ENCODE peak calls at places on chromosomes 12 and 14, in seven cellular contexts. B is activated naive CD4-positive, alpha-beta T cell; G is RPMI7951; J is SW480; T is A172; X is C1 segment of cervical spinal cord; M is CD8-positive, alpha-beta T cell. L is an unnamed sample.

GRCh38 chr14:26598081-26598671 is 343 bp upstream of the NOVA1 start:
- DNase-seq in B (no peak), G (peak; percentile 38), J (peak; percentile 59), T (no peak), X (peak; percentile 82), M (no peak), L (no peak)

GRCh38 chr12:120592121-120593049 is 11.2 kb upstream of the POP5 start:
- DNase-seq in B (no peak), G (no peak), J (no peak), T (no peak), X (no peak), M (no peak), L (no peak)

GRCh38 chr12:105580841-105581352 is 250.4 kb downstream of the C12orf75 start:
- DNase-seq in B (no peak), G (no peak), J (no peak), T (peak; percentile 25), X (no peak), M (no peak), L (no peak)

GRCh38 chr14:93045965-93046695 is 69.6 kb downstream of the ITPK1 start:
- DNase-seq in B (no peak), G (peak; percentile 82), J (peak; percentile 71), T (peak; percentile 73), X (no peak), M (no peak), L (no peak)

GRCh38 chr12:47868552-47869031 is 36.2 kb downstream of the VDR start:
- DNase-seq in B (no peak), G (peak; percentile 47), J (no peak), T (no peak), X (no peak), M (no peak), L (no peak)

GRCh38 chr12:40183745-40184144 is 41.1 kb upstream of the LRRK2 start:
- DNase-seq in B (no peak), G (no peak), J (no peak), T (no peak), X (no peak), M (no peak), L (no peak)

GRCh38 chr12:12467222-12467621 is 95.4 kb downstream of the DUSP16 start:
- DNase-seq in B (no peak), G (no peak), J (peak; percentile 44), T (no peak), X (no peak), M (no peak), L (no peak)

GRCh38 chr12:60842166-60842565 is 1246.3 kb downstream of the SLC16A7 start:
- DNase-seq in B (no peak), G (no peak), J (no peak), T (no peak), X (no peak), M (no peak), L (no peak)

GRCh38 chr14:95290769-95291440 is 28.8 kb downstream of the CLMN start:
- DNase-seq in B (no peak), G (no peak), J (peak; percentile 63), T (no peak), X (no peak), M (no peak), L (no peak)

GRCh38 chr14:74904623-74905503 is 18.2 kb downstream of the RPS6KL1 start:
- DNase-seq in B (no peak), G (no peak), J (no peak), T (no peak), X (no peak), M (no peak), L (no peak)

GRCh38 chr12:1798734-1799067 is 21.7 kb upstream of the LRTM2 start:
- DNase-seq in B (no peak), G (no peak), J (no peak), T (no peak), X (no peak), M (no peak), L (no peak)

GRCh38 chr12:117051380-117051779 is 47.8 kb downstream of the TESC start:
- DNase-seq in B (no peak), G (no peak), J (no peak), T (no peak), X (no peak), M (no peak), L (no peak)

GRCh38 chr12:24840046-24840800 is 108.7 kb downstream of the BCAT1 start:
- DNase-seq in B (no peak), G (peak; percentile 8), J (no peak), T (peak; percentile 16), X (no peak), M (no peak), L (no peak)

GRCh38 chr12:23028158-23028802 is 403.3 kb downstream of the ETNK1 start:
- DNase-seq in B (no peak), G (no peak), J (no peak), T (no peak), X (no peak), M (no peak), L (no peak)

GRCh38 chr12:132907216-132907615 is 19.8 kb upstream of the CHFR start:
- DNase-seq in B (no peak), G (no peak), J (no peak), T (no peak), X (no peak), M (no peak), L (no peak)

GRCh38 chr14:59189281-59189821 is 884 bp downstream of the DAAM1 start:
- DNase-seq in B (peak; percentile 13), G (no peak), J (peak; percentile 6), T (no peak), X (no peak), M (peak; percentile 15), L (no peak)

GRCh38 chr14:35383569-35384385 is 20.8 kb downstream of the NFKBIA start:
- DNase-seq in B (no peak), G (no peak), J (no peak), T (no peak), X (no peak), M (no peak), L (no peak)

GRCh38 chr14:66240112-66240511 is 246.1 kb upstream of the CCDC196 start:
- DNase-seq in B (no peak), G (no peak), J (peak; percentile 21), T (peak; percentile 16), X (no peak), M (no peak), L (no peak)

GRCh38 chr14:31829256-31829923 is 247.7 kb upstream of the ARHGAP5 start:
- DNase-seq in B (no peak), G (peak; percentile 56), J (no peak), T (peak; percentile 2), X (no peak), M (no peak), L (no peak)

GRCh38 chr14:53217283-53217994 is 64.3 kb upstream of the DDHD1 start:
- DNase-seq in B (peak; percentile 48), G (peak; percentile 83), J (peak; percentile 76), T (peak; percentile 67), X (peak; percentile 29), M (peak; percentile 50), L (no peak)

GRCh38 chr12:51621155-51621922 is 30.3 kb downstream of the SCN8A start:
- DNase-seq in B (no peak), G (peak; percentile 7), J (peak; percentile 10), T (peak; percentile 61), X (no peak), M (no peak), L (no peak)

GRCh38 chr12:54357802-54358619 is 6.3 kb downstream of the GPR84 start:
- DNase-seq in B (no peak), G (peak; percentile 63), J (no peak), T (no peak), X (no peak), M (no peak), L (no peak)

GRCh38 chr14:95452176-95452889 is 64.1 kb downstream of the SYNE3 start:
- DNase-seq in B (no peak), G (peak; percentile 6), J (peak; percentile 22), T (no peak), X (no peak), M (no peak), L (no peak)

GRCh38 chr12:124878795-124879516 is 15.3 kb upstream of the SCARB1 start:
- DNase-seq in B (no peak), G (no peak), J (no peak), T (no peak), X (no peak), M (no peak), L (no peak)

GRCh38 chr14:80395031-80395430 is 183.7 kb upstream of the DIO2 start:
- DNase-seq in B (no peak), G (no peak), J (no peak), T (no peak), X (no peak), M (no peak), L (no peak)

GRCh38 chr12:108701779-108702435 is 29.4 kb downstream of the CORO1C start:
- DNase-seq in B (no peak), G (no peak), J (no peak), T (no peak), X (no peak), M (no peak), L (no peak)